ENCODE peak calls at places on chromosome X, in six cellular contexts. One of them, this sample, is unnamed.

GRCh38 chrX:136667446-136668168 is 19.6 kb downstream of the CD40LG start:
- DNase-seq in SK-N-SH: no peak
- DNase-seq in K562: no peak
- DNase-seq in HepG2: no peak
- DNase-seq in GM12878: no peak
- DNase-seq in H1: no peak
- DNase-seq in this sample: no peak

GRCh38 chrX:149073464-149073863 is 431.6 kb downstream of the IDS start:
- DNase-seq in SK-N-SH: no peak
- DNase-seq in K562: no peak
- DNase-seq in HepG2: no peak
- DNase-seq in GM12878: no peak
- DNase-seq in H1: no peak
- DNase-seq in this sample: no peak

GRCh38 chrX:25017667-25018247 is 2.0 kb upstream of the ARX start:
- DNase-seq in SK-N-SH: peak
- DNase-seq in K562: no peak
- DNase-seq in HepG2: no peak
- DNase-seq in GM12878: no peak
- DNase-seq in H1: no peak
- DNase-seq in this sample: no peak

GRCh38 chrX:69365349-69365748 is 138.8 kb upstream of the NALF2 start:
- DNase-seq in SK-N-SH: no peak
- DNase-seq in K562: no peak
- DNase-seq in HepG2: no peak
- DNase-seq in GM12878: no peak
- DNase-seq in H1: no peak
- DNase-seq in this sample: no peak

GRCh38 chrX:144214651-144215050 is 330.8 kb downstream of the UBE2NL start:
- DNase-seq in SK-N-SH: no peak
- DNase-seq in K562: no peak
- DNase-seq in HepG2: no peak
- DNase-seq in GM12878: no peak
- DNase-seq in H1: no peak
- DNase-seq in this sample: no peak

GRCh38 chrX:133985164-133986007 is at the start of gene GPC3:
- DNase-seq in SK-N-SH: peak
- DNase-seq in K562: peak
- DNase-seq in HepG2: peak
- DNase-seq in GM12878: no peak
- DNase-seq in H1: peak
- DNase-seq in this sample: peak

GRCh38 chrX:15761564-15762191 is 23.6 kb downstream of the CA5B start:
- DNase-seq in SK-N-SH: peak
- DNase-seq in K562: peak
- DNase-seq in HepG2: no peak
- DNase-seq in GM12878: no peak
- DNase-seq in H1: no peak
- DNase-seq in this sample: peak

GRCh38 chrX:11929476-11929875 is 171.4 kb downstream of the MSL3 start:
- DNase-seq in SK-N-SH: no peak
- DNase-seq in K562: no peak
- DNase-seq in HepG2: no peak
- DNase-seq in GM12878: no peak
- DNase-seq in H1: no peak
- DNase-seq in this sample: no peak

GRCh38 chrX:34900691-34901090 is 41.9 kb upstream of the FAM47B start:
- DNase-seq in SK-N-SH: no peak
- DNase-seq in K562: no peak
- DNase-seq in HepG2: no peak
- DNase-seq in GM12878: no peak
- DNase-seq in H1: no peak
- DNase-seq in this sample: no peak

GRCh38 chrX:9149831-9150230 is 115.9 kb upstream of the FAM9B start:
- DNase-seq in SK-N-SH: no peak
- DNase-seq in K562: no peak
- DNase-seq in HepG2: no peak
- DNase-seq in GM12878: no peak
- DNase-seq in H1: no peak
- DNase-seq in this sample: no peak

GRCh38 chrX:122269243-122269781 is 914.8 kb upstream of the GRIA3 start:
- DNase-seq in SK-N-SH: no peak
- DNase-seq in K562: no peak
- DNase-seq in HepG2: no peak
- DNase-seq in GM12878: no peak
- DNase-seq in H1: no peak
- DNase-seq in this sample: no peak

GRCh38 chrX:86133761-86134160 is 14.5 kb upstream of the DACH2 start:
- DNase-seq in SK-N-SH: peak
- DNase-seq in K562: no peak
- DNase-seq in HepG2: no peak
- DNase-seq in GM12878: no peak
- DNase-seq in H1: no peak
- DNase-seq in this sample: no peak

GRCh38 chrX:2954541-2954940 is 25.4 kb upstream of the ARSD start:
- DNase-seq in SK-N-SH: no peak
- DNase-seq in K562: no peak
- DNase-seq in HepG2: no peak
- DNase-seq in GM12878: no peak
- DNase-seq in H1: no peak
- DNase-seq in this sample: no peak

GRCh38 chrX:3548743-3549441 is 164.6 kb downstream of the PRKX start:
- DNase-seq in SK-N-SH: peak
- DNase-seq in K562: no peak
- DNase-seq in HepG2: peak
- DNase-seq in GM12878: no peak
- DNase-seq in H1: no peak
- DNase-seq in this sample: peak

GRCh38 chrX:19555683-19556082 is 40.4 kb upstream of the MAP3K15 start:
- DNase-seq in SK-N-SH: no peak
- DNase-seq in K562: no peak
- DNase-seq in HepG2: no peak
- DNase-seq in GM12878: no peak
- DNase-seq in H1: no peak
- DNase-seq in this sample: no peak

GRCh38 chrX:40132751-40133150 is 35.0 kb upstream of the BCOR start:
- DNase-seq in SK-N-SH: no peak
- DNase-seq in K562: peak
- DNase-seq in HepG2: no peak
- DNase-seq in GM12878: no peak
- DNase-seq in H1: no peak
- DNase-seq in this sample: peak

GRCh38 chrX:133495464-133496391 is 80.4 kb upstream of the GPC4 start:
- DNase-seq in SK-N-SH: no peak
- DNase-seq in K562: no peak
- DNase-seq in HepG2: no peak
- DNase-seq in GM12878: no peak
- DNase-seq in H1: no peak
- DNase-seq in this sample: no peak

GRCh38 chrX:127207326-127207725 is 387.8 kb downstream of the PRR32 start:
- DNase-seq in SK-N-SH: no peak
- DNase-seq in K562: no peak
- DNase-seq in HepG2: no peak
- DNase-seq in GM12878: no peak
- DNase-seq in H1: no peak
- DNase-seq in this sample: no peak

GRCh38 chrX:20269848-20270556 is 3.3 kb upstream of the RPS6KA3 start:
- DNase-seq in SK-N-SH: no peak
- DNase-seq in K562: no peak
- DNase-seq in HepG2: no peak
- DNase-seq in GM12878: no peak
- DNase-seq in H1: no peak
- DNase-seq in this sample: no peak

GRCh38 chrX:23849241-23849640 is 58.5 kb downstream of the APOO start:
- DNase-seq in SK-N-SH: no peak
- DNase-seq in K562: no peak
- DNase-seq in HepG2: no peak
- DNase-seq in GM12878: no peak
- DNase-seq in H1: no peak
- DNase-seq in this sample: no peak

GRCh38 chrX:136097871-136098805 is 49.2 kb upstream of the FHL1 start:
- DNase-seq in SK-N-SH: no peak
- DNase-seq in K562: peak
- DNase-seq in HepG2: no peak
- DNase-seq in GM12878: no peak
- DNase-seq in H1: peak
- DNase-seq in this sample: no peak

GRCh38 chrX:42837747-42838146 is 59.8 kb upstream of the PPP1R2C start:
- DNase-seq in SK-N-SH: no peak
- DNase-seq in K562: no peak
- DNase-seq in HepG2: no peak
- DNase-seq in GM12878: no peak
- DNase-seq in H1: no peak
- DNase-seq in this sample: no peak

GRCh38 chrX:129781134-129782014 is 1.6 kb downstream of the SASH3 start:
- DNase-seq in SK-N-SH: no peak
- DNase-seq in K562: no peak
- DNase-seq in HepG2: no peak
- DNase-seq in GM12878: peak
- DNase-seq in H1: no peak
- DNase-seq in this sample: no peak

DNA sequence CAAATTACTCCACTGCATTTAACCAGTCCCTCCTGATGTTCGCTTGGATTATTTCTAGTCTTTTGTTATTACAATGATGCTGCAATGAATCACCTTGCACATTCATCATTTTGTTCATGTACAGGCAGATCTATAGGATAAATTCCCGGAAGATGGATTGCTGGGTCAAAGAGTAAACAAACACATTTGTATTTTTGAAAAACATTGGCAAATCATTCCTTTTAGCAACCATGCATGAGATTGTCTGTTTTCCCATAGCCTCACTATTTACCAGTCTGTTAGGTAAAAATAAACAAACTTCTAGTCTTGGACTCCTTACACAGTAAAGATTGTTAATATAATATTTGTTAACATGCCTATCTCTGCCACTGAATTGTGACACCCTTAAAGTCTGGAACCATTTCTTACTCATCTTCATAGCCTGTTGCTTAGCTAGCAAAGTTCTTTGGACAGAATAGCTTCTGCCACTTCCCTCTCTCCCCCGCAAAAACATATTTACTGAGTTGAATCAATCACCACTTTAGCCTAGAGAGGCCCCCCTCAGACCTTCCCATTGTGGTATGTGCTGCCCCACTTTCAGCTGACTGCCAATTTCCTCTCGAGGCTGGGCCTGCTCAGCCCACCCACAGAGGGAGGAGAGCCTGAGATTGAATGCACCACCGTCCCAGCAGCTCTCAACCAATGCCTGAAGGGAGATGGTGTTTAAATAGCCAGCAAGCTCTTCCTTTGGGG is 108.4 kb upstream of the ATXN3L start:
- DNase-seq in SK-N-SH: no peak
- DNase-seq in K562: no peak
- DNase-seq in HepG2: no peak
- DNase-seq in GM12878: no peak
- DNase-seq in H1: no peak
- DNase-seq in this sample: peak
- TF ChIP-seq CHD2 in SK-N-SH: no peak
- TF ChIP-seq CHD2 in K562: no peak
- TF ChIP-seq CHD2 in HepG2: no peak
- TF ChIP-seq CHD2 in GM12878: no peak
- TF ChIP-seq CHD2 in H1: no peak
- TF ChIP-seq CHD2 in this sample: no peak

GRCh38 chrX:38260231-38260630 is 39.6 kb upstream of the SRPX start:
- DNase-seq in SK-N-SH: peak
- DNase-seq in K562: peak
- DNase-seq in HepG2: peak
- DNase-seq in GM12878: no peak
- DNase-seq in H1: peak
- DNase-seq in this sample: peak

DNA sequence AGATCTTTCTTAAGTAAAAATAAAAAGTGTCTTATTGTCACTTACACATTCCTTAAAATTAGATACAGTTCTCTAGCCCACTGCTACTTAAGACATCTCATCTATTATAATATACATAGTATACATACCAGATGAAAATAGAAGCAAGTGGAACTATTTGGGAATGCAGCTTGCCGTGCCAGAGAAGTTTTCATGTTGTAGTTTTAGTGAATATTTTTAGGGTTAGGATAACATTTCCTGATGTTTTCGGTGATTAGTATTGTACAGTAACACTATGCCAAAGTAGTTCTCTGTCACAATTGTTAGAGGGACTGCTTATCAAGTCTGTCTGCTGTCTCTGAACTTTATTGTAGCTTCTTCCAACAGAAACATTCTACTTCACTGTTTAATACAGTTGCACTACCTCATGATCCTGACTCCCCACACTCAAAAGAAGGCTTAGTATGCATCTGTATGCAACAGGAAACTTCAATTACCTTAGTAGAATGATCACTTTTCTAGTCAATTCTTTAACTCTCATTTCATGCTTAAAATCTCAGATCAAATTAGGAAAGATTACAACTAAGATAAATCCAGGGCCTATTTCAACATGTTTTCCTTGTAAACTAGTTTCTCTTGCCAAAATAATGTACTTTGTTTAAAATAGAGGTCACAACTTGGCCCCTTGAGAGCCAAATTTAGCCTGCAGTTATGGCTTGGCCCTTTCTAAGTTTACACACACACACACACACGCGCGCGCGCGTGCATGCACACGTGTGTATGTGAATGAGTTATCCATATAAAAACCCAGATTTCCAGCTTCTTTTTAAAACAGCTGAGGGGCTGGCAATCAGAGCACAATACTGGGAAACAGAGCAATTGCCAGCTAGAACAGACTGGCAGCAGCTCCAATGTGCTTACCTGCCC is 42.3 kb upstream of the SRPX start:
- DNase-seq in SK-N-SH: no peak
- DNase-seq in K562: no peak
- DNase-seq in HepG2: no peak
- DNase-seq in GM12878: no peak
- DNase-seq in H1: no peak
- DNase-seq in this sample: no peak
- TF ChIP-seq CHD2 in SK-N-SH: no peak
- TF ChIP-seq CHD2 in K562: no peak
- TF ChIP-seq CHD2 in HepG2: no peak
- TF ChIP-seq CHD2 in GM12878: no peak
- TF ChIP-seq CHD2 in H1: no peak
- TF ChIP-seq CHD2 in this sample: no peak

DNA sequence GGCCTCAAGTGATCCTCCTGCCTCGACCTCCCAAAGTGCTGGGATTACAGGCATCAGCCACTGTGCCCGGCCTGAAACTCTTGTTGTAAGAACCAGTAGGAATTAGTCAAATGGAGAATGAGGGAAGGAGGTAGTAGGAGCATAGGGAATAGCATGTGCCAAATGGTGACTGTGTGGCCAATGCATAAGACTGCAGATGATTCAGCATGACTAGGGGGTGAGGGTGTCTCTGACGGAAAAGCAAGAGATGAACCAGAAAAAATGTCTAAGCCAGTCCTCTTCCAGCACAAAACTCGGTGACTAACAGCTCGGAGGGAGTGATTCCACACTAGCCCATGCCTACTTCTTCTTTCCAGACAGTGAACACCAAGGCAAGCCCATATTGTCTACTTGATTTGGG is 58.2 kb upstream of the DUSP21 start:
- DNase-seq in SK-N-SH: no peak
- DNase-seq in K562: no peak
- DNase-seq in HepG2: no peak
- DNase-seq in GM12878: no peak
- DNase-seq in H1: no peak
- DNase-seq in this sample: peak
- TF ChIP-seq CHD2 in SK-N-SH: no peak
- TF ChIP-seq CHD2 in K562: no peak
- TF ChIP-seq CHD2 in HepG2: no peak
- TF ChIP-seq CHD2 in GM12878: no peak
- TF ChIP-seq CHD2 in H1: no peak
- TF ChIP-seq CHD2 in this sample: no peak

GRCh38 chrX:150773634-150774033 is 80.4 kb downstream of the MTMR1 start:
- DNase-seq in SK-N-SH: no peak
- DNase-seq in K562: no peak
- DNase-seq in HepG2: no peak
- DNase-seq in GM12878: no peak
- DNase-seq in H1: no peak
- DNase-seq in this sample: no peak
- TF ChIP-seq CHD2 in SK-N-SH: no peak
- TF ChIP-seq CHD2 in K562: no peak
- TF ChIP-seq CHD2 in HepG2: no peak
- TF ChIP-seq CHD2 in GM12878: no peak
- TF ChIP-seq CHD2 in H1: no peak
- TF ChIP-seq CHD2 in this sample: no peak

This sample was measured in A549.